ENCODE peak calls at places on chromosomes 13 and 19, in five cellular contexts. One of them, this sample, is unnamed.

GRCh38 chr13:71864981-71865857 is 1.8 kb downstream of the DACH1 start:
- DNase-seq in ovary: no peak
- DNase-seq in uterus: peak
- DNase-seq in Peyer's patch: no peak
- DNase-seq in gastrocnemius medialis: no peak
- DNase-seq in this sample: peak

GRCh38 chr13:31008400-31009115 is 76.1 kb downstream of the TEX26 start:
- DNase-seq in uterus: no peak
- DNase-seq in Peyer's patch: no peak
- DNase-seq in ovary: no peak
- DNase-seq in gastrocnemius medialis: no peak
- DNase-seq in this sample: no peak

GRCh38 chr13:28248080-28248479 is 109.7 kb downstream of the PAN3 start:
- DNase-seq in ovary: no peak
- DNase-seq in Peyer's patch: no peak
- DNase-seq in uterus: no peak
- DNase-seq in gastrocnemius medialis: no peak
- DNase-seq in this sample: no peak

GRCh38 chr13:39527961-39528720 is 74.9 kb downstream of the LHFPL6 start:
- DNase-seq in ovary: no peak
- DNase-seq in Peyer's patch: no peak
- DNase-seq in uterus: peak
- DNase-seq in gastrocnemius medialis: peak
- DNase-seq in this sample: no peak

GRCh38 chr19:7968796-7969559 is 25.5 kb upstream of the TIMM44 start:
- DNase-seq in Peyer's patch: no peak
- DNase-seq in ovary: no peak
- DNase-seq in uterus: no peak
- DNase-seq in gastrocnemius medialis: no peak
- DNase-seq in this sample: no peak

GRCh38 chr13:40207110-40207478 is 459.3 kb downstream of the FOXO1 start:
- DNase-seq in gastrocnemius medialis: no peak
- DNase-seq in Peyer's patch: peak
- DNase-seq in uterus: no peak
- DNase-seq in ovary: no peak
- DNase-seq in this sample: no peak

GRCh38 chr13:44352202-44352601 is 21.4 kb upstream of the SERP2 start:
- DNase-seq in ovary: no peak
- DNase-seq in Peyer's patch: no peak
- DNase-seq in gastrocnemius medialis: no peak
- DNase-seq in uterus: no peak
- DNase-seq in this sample: no peak

GRCh38 chr13:37443538-37443937 is 155.0 kb downstream of the POSTN start:
- DNase-seq in Peyer's patch: no peak
- DNase-seq in ovary: no peak
- DNase-seq in uterus: no peak
- DNase-seq in gastrocnemius medialis: no peak
- DNase-seq in this sample: no peak

GRCh38 chr13:108213946-108214345 is 1.4 kb downstream of the LIG4 start:
- DNase-seq in uterus: no peak
- DNase-seq in gastrocnemius medialis: no peak
- DNase-seq in ovary: no peak
- DNase-seq in Peyer's patch: no peak
- DNase-seq in this sample: no peak

GRCh38 chr19:10828981-10829821 is 6.8 kb downstream of the TMED1 start:
- DNase-seq in gastrocnemius medialis: no peak
- DNase-seq in Peyer's patch: no peak
- DNase-seq in uterus: no peak
- DNase-seq in ovary: no peak
- DNase-seq in this sample: peak

GRCh38 chr19:45140144-45140503 is 20.7 kb downstream of the NKPD1 start:
- DNase-seq in ovary: no peak
- DNase-seq in gastrocnemius medialis: no peak
- DNase-seq in uterus: no peak
- DNase-seq in Peyer's patch: no peak
- DNase-seq in this sample: no peak

GRCh38 chr13:112251930-112252585 is 124.1 kb upstream of the SPACA7 start:
- DNase-seq in gastrocnemius medialis: no peak
- DNase-seq in ovary: no peak
- DNase-seq in uterus: no peak
- DNase-seq in Peyer's patch: no peak
- DNase-seq in this sample: no peak

GRCh38 chr13:113275387-113275786 is 21.7 kb upstream of the LAMP1 start:
- DNase-seq in Peyer's patch: no peak
- DNase-seq in ovary: peak
- DNase-seq in gastrocnemius medialis: peak
- DNase-seq in uterus: peak
- DNase-seq in this sample: peak

GRCh38 chr19:33085570-33086128 is 4.7 kb downstream of the GPATCH1 start:
- DNase-seq in uterus: no peak
- DNase-seq in gastrocnemius medialis: no peak
- DNase-seq in ovary: no peak
- DNase-seq in Peyer's patch: no peak
- DNase-seq in this sample: no peak

GRCh38 chr19:29120471-29120870 is 92.5 kb downstream of the UQCRFS1 start:
- DNase-seq in gastrocnemius medialis: no peak
- DNase-seq in uterus: no peak
- DNase-seq in ovary: no peak
- DNase-seq in Peyer's patch: no peak
- DNase-seq in this sample: no peak

GRCh38 chr13:27358420-27358819 is 66.0 kb upstream of the GTF3A start:
- DNase-seq in ovary: no peak
- DNase-seq in uterus: no peak
- DNase-seq in gastrocnemius medialis: no peak
- DNase-seq in Peyer's patch: no peak
- DNase-seq in this sample: no peak

GRCh38 chr19:2808129-2808941 is 11.3 kb upstream of the ZNF554 start:
- DNase-seq in Peyer's patch: no peak
- DNase-seq in gastrocnemius medialis: no peak
- DNase-seq in uterus: no peak
- DNase-seq in ovary: no peak
- DNase-seq in this sample: no peak

GRCh38 chr13:51348069-51348967 is 8.8 kb downstream of the SERPINE3 start:
- DNase-seq in Peyer's patch: no peak
- DNase-seq in uterus: no peak
- DNase-seq in ovary: no peak
- DNase-seq in gastrocnemius medialis: no peak
- DNase-seq in this sample: no peak

GRCh38 chr19:52188822-52189744 is 769 bp upstream of the PPP2R1A start:
- DNase-seq in gastrocnemius medialis: no peak
- DNase-seq in uterus: no peak
- DNase-seq in Peyer's patch: no peak
- DNase-seq in ovary: peak
- DNase-seq in this sample: no peak

GRCh38 chr13:101941095-101941777 is 460.6 kb downstream of the FGF14 start:
- DNase-seq in gastrocnemius medialis: no peak
- DNase-seq in ovary: no peak
- DNase-seq in Peyer's patch: no peak
- DNase-seq in uterus: no peak
- DNase-seq in this sample: no peak

GRCh38 chr19:51391073-51391611 is 751 bp upstream of the C19orf84 start:
- DNase-seq in gastrocnemius medialis: no peak
- DNase-seq in ovary: no peak
- DNase-seq in Peyer's patch: no peak
- DNase-seq in uterus: no peak
- DNase-seq in this sample: no peak

GRCh38 chr13:93235258-93236015 is 8.8 kb downstream of the GPC6 start:
- DNase-seq in gastrocnemius medialis: peak
- DNase-seq in Peyer's patch: no peak
- DNase-seq in uterus: no peak
- DNase-seq in ovary: no peak
- DNase-seq in this sample: no peak

GRCh38 chr13:50617134-50617721 is 226.3 kb downstream of the DLEU7 start:
- DNase-seq in ovary: no peak
- DNase-seq in Peyer's patch: no peak
- DNase-seq in gastrocnemius medialis: no peak
- DNase-seq in uterus: no peak
- DNase-seq in this sample: no peak

GRCh38 chr13:28991764-28992163 is 171.6 kb downstream of the MTUS2 start:
- DNase-seq in gastrocnemius medialis: no peak
- DNase-seq in Peyer's patch: no peak
- DNase-seq in ovary: no peak
- DNase-seq in uterus: no peak
- DNase-seq in this sample: no peak

GRCh38 chr19:42198676-42199439 is 18.6 kb downstream of the DEDD2 start:
- DNase-seq in ovary: no peak
- DNase-seq in gastrocnemius medialis: no peak
- DNase-seq in uterus: no peak
- DNase-seq in Peyer's patch: peak
- DNase-seq in this sample: no peak

GRCh38 chr13:42181381-42181953 is 90.5 kb upstream of the AKAP11 start:
- DNase-seq in ovary: no peak
- DNase-seq in Peyer's patch: no peak
- DNase-seq in uterus: no peak
- DNase-seq in gastrocnemius medialis: no peak
- DNase-seq in this sample: no peak

GRCh38 chr19:2719910-2720776 is 1.0 kb downstream of the DIRAS1 start:
- DNase-seq in Peyer's patch: no peak
- DNase-seq in ovary: no peak
- DNase-seq in gastrocnemius medialis: no peak
- DNase-seq in uterus: no peak
- DNase-seq in this sample: peak

GRCh38 chr19:53246498-53246897 is 8.2 kb downstream of the ZNF677 start:
- DNase-seq in Peyer's patch: no peak
- DNase-seq in gastrocnemius medialis: no peak
- DNase-seq in uterus: no peak
- DNase-seq in ovary: no peak
- DNase-seq in this sample: no peak
- TF ChIP-seq POLR2A in Peyer's patch: no peak
- TF ChIP-seq POLR2A in gastrocnemius medialis: no peak
- TF ChIP-seq POLR2A in uterus: no peak
- TF ChIP-seq POLR2A in ovary: no peak
- TF ChIP-seq POLR2A in this sample: no peak

GRCh38 chr19:54792814-54793213 is 10.6 kb upstream of the KIR2DL4 start:
- DNase-seq in gastrocnemius medialis: no peak
- DNase-seq in ovary: no peak
- DNase-seq in Peyer's patch: no peak
- DNase-seq in uterus: no peak
- DNase-seq in this sample: no peak
- H3K4me3 ChIP-seq in gastrocnemius medialis: no peak
- H3K4me3 ChIP-seq in ovary: no peak
- H3K4me3 ChIP-seq in Peyer's patch: peak
- H3K4me3 ChIP-seq in uterus: no peak
- H3K4me3 ChIP-seq in this sample: no peak

GRCh38 chr13:60617863-60618733 is 221.1 kb downstream of the TDRD3 start:
- DNase-seq in gastrocnemius medialis: no peak
- DNase-seq in uterus: no peak
- DNase-seq in ovary: no peak
- DNase-seq in Peyer's patch: no peak
- DNase-seq in this sample: peak
- TF ChIP-seq CTCF in gastrocnemius medialis: no peak
- TF ChIP-seq CTCF in uterus: no peak
- TF ChIP-seq CTCF in ovary: no peak
- TF ChIP-seq CTCF in Peyer's patch: no peak
- TF ChIP-seq CTCF in this sample: no peak

GRCh38 chr13:104593251-104593576 is 1527.0 kb upstream of the SLC10A2 start:
- DNase-seq in Peyer's patch: no peak
- DNase-seq in gastrocnemius medialis: no peak
- DNase-seq in uterus: no peak
- DNase-seq in ovary: no peak
- DNase-seq in this sample: no peak

GRCh38 chr13:104592127-104592526 is 1525.9 kb upstream of the SLC10A2 start:
- DNase-seq in ovary: no peak
- DNase-seq in Peyer's patch: no peak
- DNase-seq in uterus: no peak
- DNase-seq in gastrocnemius medialis: no peak
- DNase-seq in this sample: no peak

GRCh38 chr13:104594801-104595200 is 1528.6 kb upstream of the SLC10A2 start:
- DNase-seq in gastrocnemius medialis: no peak
- DNase-seq in uterus: no peak
- DNase-seq in ovary: no peak
- DNase-seq in Peyer's patch: no peak
- DNase-seq in this sample: no peak

GRCh38 chr13:104592545-104593250 is 1526.5 kb upstream of the SLC10A2 start:
- DNase-seq in gastrocnemius medialis: no peak
- DNase-seq in ovary: no peak
- DNase-seq in uterus: no peak
- DNase-seq in Peyer's patch: no peak
- DNase-seq in this sample: no peak

GRCh38 chr13:104593693-104594092 is 1527.5 kb upstream of the SLC10A2 start:
- DNase-seq in uterus: no peak
- DNase-seq in ovary: no peak
- DNase-seq in Peyer's patch: no peak
- DNase-seq in gastrocnemius medialis: no peak
- DNase-seq in this sample: no peak
- TF ChIP-seq POLR2A in uterus: no peak
- TF ChIP-seq POLR2A in ovary: no peak
- TF ChIP-seq POLR2A in Peyer's patch: no peak
- TF ChIP-seq POLR2A in gastrocnemius medialis: no peak
- TF ChIP-seq POLR2A in this sample: no peak

DNA sequence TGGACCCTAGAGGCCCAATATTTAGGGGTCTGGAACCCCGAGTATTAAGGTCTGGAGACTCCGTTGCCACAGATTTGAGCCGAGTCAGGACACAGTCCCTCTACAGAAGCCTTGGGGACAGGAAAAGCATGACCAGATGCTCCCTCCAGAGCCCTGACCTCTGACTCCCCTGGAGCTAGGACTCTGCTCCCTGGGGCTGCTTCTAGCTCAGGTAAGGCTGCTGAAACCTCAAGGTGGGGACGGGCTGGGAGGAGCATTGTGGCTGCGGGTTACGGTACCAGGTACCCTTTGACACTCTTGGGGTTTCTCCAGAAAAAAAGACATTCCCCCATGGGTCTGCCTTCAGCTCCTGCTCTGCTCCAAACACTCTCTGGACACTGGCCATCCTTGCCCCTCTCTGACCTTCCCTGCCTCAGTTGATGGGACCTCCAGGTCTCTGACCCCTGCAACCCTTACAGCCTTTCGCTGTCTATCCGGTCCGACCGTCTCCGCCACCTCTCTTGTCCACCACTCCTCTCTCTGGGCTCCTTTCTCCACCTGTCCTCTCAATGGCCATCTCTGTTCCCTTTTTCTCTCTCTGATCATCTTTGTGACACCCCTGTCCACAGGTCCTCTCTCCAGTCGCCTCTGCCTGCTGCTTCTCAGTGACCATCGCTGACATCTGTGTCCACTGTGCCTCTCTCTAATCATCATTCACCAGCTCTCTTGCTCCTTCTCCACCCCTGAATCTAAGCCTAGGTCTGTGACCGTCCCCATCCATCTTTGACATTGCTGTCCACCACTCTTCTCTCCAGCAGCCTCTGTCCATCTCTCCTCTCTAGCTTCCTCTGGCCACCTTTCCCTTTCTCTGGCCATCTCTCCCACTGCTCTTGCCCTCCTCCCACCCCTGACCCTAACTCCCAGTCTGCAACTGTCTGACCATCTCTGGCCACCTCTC is 1.4 kb downstream of the LRFN3 start:
- DNase-seq in gastrocnemius medialis: no peak
- DNase-seq in ovary: no peak
- DNase-seq in Peyer's patch: no peak
- DNase-seq in uterus: no peak
- DNase-seq in this sample: no peak
- H3K4me3 ChIP-seq in gastrocnemius medialis: peak
- H3K4me3 ChIP-seq in ovary: peak
- H3K4me3 ChIP-seq in Peyer's patch: peak
- H3K4me3 ChIP-seq in uterus: peak
- H3K4me3 ChIP-seq in this sample: no peak

GRCh38 chr13:76884167-76884566 is 2.0 kb downstream of the KCTD12 start:
- DNase-seq in gastrocnemius medialis: no peak
- DNase-seq in ovary: peak
- DNase-seq in Peyer's patch: no peak
- DNase-seq in uterus: peak
- DNase-seq in this sample: peak
- TF ChIP-seq CTCF in gastrocnemius medialis: no peak
- TF ChIP-seq CTCF in ovary: peak
- TF ChIP-seq CTCF in Peyer's patch: no peak
- TF ChIP-seq CTCF in uterus: peak
- TF ChIP-seq CTCF in this sample: peak

This sample was measured in testis.